ENCODE peak calls at places on chromosomes 5 and 9, in ten cellular contexts. V is mammary epithelial cell; U is lung; L is cardiac muscle cell; J is pancreas; X is tibial artery; R is neural progenitor cell; M is A549; E is CD8-positive, alpha-beta T cell; I is heart left ventricle. G is an unnamed sample.
A peak's percentile ranks its signal among the peaks of the same experiment; 100 is the strongest.

GRCh38 chr5:175468892-175469291 is 9.5 kb upstream of the SFXN1 start:
- DNase-seq in U (no peak), X (no peak), V (no peak), J (no peak), R (no peak), M (no peak), I (no peak), L (no peak), E (no peak), G (no peak)

GRCh38 chr9:74543145-74543544 is 46.0 kb downstream of the RORB start:
- DNase-seq in M (no peak), L (no peak), I (no peak), X (no peak), U (no peak), J (no peak), R (no peak), V (peak; percentile 3), E (no peak), G (no peak)

GRCh38 chr5:164345853-164346252 is 840.4 kb downstream of the MAT2B start:
- DNase-seq in U (no peak), L (no peak), X (no peak), E (no peak), I (no peak), M (no peak), R (no peak), J (no peak), V (no peak), G (no peak)

GRCh38 chr9:135914921-135915320 is 7.6 kb upstream of the CAMSAP1 start:
- DNase-seq in R (no peak), M (no peak), I (no peak), U (no peak), V (no peak), X (no peak), L (no peak), E (no peak), J (no peak), G (no peak)

GRCh38 chr5:116629168-116629567 is 54.5 kb upstream of the SEMA6A start:
- DNase-seq in M (no peak), V (no peak), J (no peak), L (no peak), U (no peak), E (no peak), X (no peak), R (no peak), I (no peak), G (no peak)

GRCh38 chr9:32180597-32180996 is 203.8 kb upstream of the ACO1 start:
- DNase-seq in J (no peak), V (no peak), U (no peak), I (no peak), E (no peak), M (no peak), R (no peak), L (no peak), X (no peak), G (no peak)

GRCh38 chr9:17332129-17332528 is 197.3 kb downstream of the CNTLN start:
- DNase-seq in L (no peak), R (no peak), V (no peak), I (no peak), E (no peak), J (no peak), U (no peak), M (no peak), X (no peak), G (no peak)

GRCh38 chr5:154179846-154180710 is 10.5 kb upstream of the GALNT10 start:
- DNase-seq in V (peak; percentile 30), J (no peak), M (peak; percentile 69), I (no peak), E (peak; percentile 62), U (no peak), L (peak; percentile 70), R (peak; percentile 80), X (no peak), G (no peak)

GRCh38 chr5:6453937-6454560 is 5.4 kb downstream of the UBE2QL1 start:
- DNase-seq in J (no peak), I (no peak), X (no peak), M (no peak), R (no peak), L (no peak), V (no peak), E (no peak), U (no peak), G (peak; percentile 47)

GRCh38 chr5:73451218-73452130 is 2.9 kb upstream of the FOXD1 start:
- DNase-seq in L (peak; percentile 79), V (no peak), J (peak; percentile 73), I (peak; percentile 64), R (peak; percentile 82), X (no peak), E (peak; percentile 80), U (peak; percentile 38), M (peak; percentile 68), G (no peak)

GRCh38 chr9:5073701-5074100 is 88.6 kb downstream of the JAK2 start:
- DNase-seq in V (no peak), R (no peak), L (no peak), U (no peak), E (no peak), I (no peak), X (no peak), M (no peak), J (no peak), G (no peak)
- TF ChIP-seq CTCF in V (no peak), R (no peak), L (no peak), U (no peak), E (no peak), I (no peak), X (no peak), M (peak; percentile 12), J (no peak), G (no peak)

GRCh38 chr5:54098267-54098666 is 212.1 kb downstream of the ARL15 start:
- DNase-seq in V (no peak), M (no peak), J (no peak), L (no peak), R (peak; percentile 64), X (no peak), I (no peak), E (no peak), U (no peak), G (no peak)
- H3K27ac ChIP-seq in V (no peak overlapping the region), M (no peak overlapping the region), J (no peak overlapping the region), L (no peak overlapping the region), R (peak overlapping the region; percentile 59), X (no peak overlapping the region), I (no peak overlapping the region), E (no peak overlapping the region), U (no peak overlapping the region), G (no peak overlapping the region)

DNA sequence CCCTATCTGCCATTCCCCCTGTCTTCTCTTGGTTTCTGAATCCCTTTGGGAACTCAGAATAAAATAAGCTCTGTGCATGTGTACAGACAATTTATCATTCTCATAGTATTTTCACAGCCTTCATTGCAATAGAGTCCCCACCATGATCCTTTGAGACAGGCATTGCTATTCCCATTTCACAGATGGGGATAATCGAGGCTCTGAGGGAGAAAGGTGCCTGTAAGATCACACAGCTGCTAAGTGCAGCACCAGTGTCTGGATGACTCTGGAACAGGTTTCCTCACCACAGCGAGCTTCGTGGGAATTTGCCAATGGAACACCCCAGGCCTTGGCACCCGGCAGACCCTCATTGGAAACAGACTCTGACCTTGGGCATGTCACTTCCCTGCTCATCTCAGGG is 293.6 kb downstream of the NSG2 start:
- DNase-seq in M (no peak), U (no peak), J (no peak), X (no peak), I (no peak), R (no peak), V (no peak), E (no peak), L (no peak), G (peak; percentile 0)
- H3K4me3 ChIP-seq in M (no peak overlapping the region), U (no peak overlapping the region), J (no peak overlapping the region), X (no peak overlapping the region), I (no peak overlapping the region), R (no peak overlapping the region), V (no peak overlapping the region), E (no peak overlapping the region), L (no peak overlapping the region), G (no peak overlapping the region)

GRCh38 chr5:128844354-128844923 is 120.8 kb upstream of the SLC27A6 start:
- DNase-seq in E (no peak), R (no peak), X (no peak), I (no peak), M (peak; percentile 6), V (no peak), L (peak; percentile 56), U (no peak), J (no peak), G (no peak)

GRCh38 chr5:128838631-128839030 is 126.7 kb upstream of the SLC27A6 start:
- DNase-seq in M (no peak), L (no peak), V (no peak), E (no peak), X (no peak), R (no peak), U (no peak), I (no peak), J (no peak), G (no peak)

GRCh38 chr5:128836571-128836970 is 128.7 kb upstream of the SLC27A6 start:
- DNase-seq in E (no peak), L (no peak), U (no peak), J (no peak), R (no peak), V (no peak), X (no peak), M (no peak), I (peak; percentile 29), G (no peak)

GRCh38 chr5:128842241-128842640 is 123.0 kb upstream of the SLC27A6 start:
- DNase-seq in R (no peak), X (no peak), J (no peak), I (no peak), M (no peak), L (no peak), U (no peak), E (no peak), V (no peak), G (no peak)
- TF ChIP-seq CTCF in R (peak; percentile 9), X (no peak), J (no peak), I (no peak), M (no peak), L (no peak), U (no peak), E (no peak), V (peak; percentile 8), G (no peak)

DNA sequence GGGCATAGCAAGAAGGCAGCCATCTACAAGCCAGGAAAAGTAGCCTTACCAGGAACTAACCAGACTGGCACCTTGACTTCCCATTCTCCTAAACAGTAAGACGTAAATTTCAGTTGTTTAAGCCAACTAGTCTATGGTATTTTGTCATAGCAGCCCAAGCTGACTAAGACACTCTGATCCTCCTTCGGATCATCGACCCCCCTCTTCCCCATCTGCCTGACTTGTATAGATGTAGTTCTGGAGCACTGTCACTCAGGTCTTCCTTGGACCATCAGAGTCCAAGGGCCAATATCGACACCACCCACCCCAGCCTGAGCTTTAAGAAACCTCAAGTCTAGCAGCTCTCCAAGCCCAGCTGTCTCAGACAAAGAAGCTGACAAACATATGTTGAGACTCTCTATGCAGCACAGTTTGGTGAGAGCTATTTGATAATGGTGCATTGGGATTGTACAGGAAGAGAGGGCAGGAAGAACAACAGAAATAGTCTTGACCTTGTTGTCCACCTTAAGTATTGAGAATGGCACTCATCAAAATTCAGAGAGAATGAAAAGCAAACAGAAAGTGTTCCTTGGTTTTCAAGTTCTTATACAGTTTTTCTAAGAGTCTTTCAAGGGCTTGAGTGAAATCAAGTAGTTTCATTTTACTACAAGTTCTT is 122.4 kb upstream of the RAI14 start:
- DNase-seq in J (no peak), L (no peak), M (no peak), X (no peak), V (no peak), E (no peak), U (no peak), I (no peak), R (no peak), G (no peak)
- H3K27ac ChIP-seq in J (no peak overlapping the region), L (no peak overlapping the region), M (peak overlapping the region; percentile 2), X (peak overlapping the region; percentile 50), V (peak overlapping the region; percentile 12), E (no peak overlapping the region), U (peak overlapping the region; percentile 29), I (no peak overlapping the region), R (no peak overlapping the region), G (no peak overlapping the region)

G was measured in coronary artery.